ENCODE peak calls at places on chromosome 16, in five cellular contexts. X is amniotic stem cell; L is Ammon's horn; N is omental fat pad; B is stimulated activated CD4-positive, alpha-beta T cell treated with anti-CD3 and anti-CD28 coated beads, Interleukin-12 subunit alpha, Interleukin-12 subunit beta, amount 100 ng/mL, for 24 hours. D is an unnamed sample.

GRCh38 chr16:81401035-81401950 is 43.3 kb upstream of the CMIP start:
- DNase-seq in X (peak; percentile 73), L (no peak), N (no peak), B (no peak), D (no peak)

GRCh38 chr16:21283521-21284289 is 5.6 kb upstream of the CRYM start:
- DNase-seq in X (no peak), L (no peak), N (no peak), B (no peak), D (no peak)

GRCh38 chr16:4213721-4214120 is 28.2 kb downstream of the SRL start:
- DNase-seq in X (no peak), L (no peak), N (no peak), B (no peak), D (no peak)

GRCh38 chr16:29790949-29791844 is 646 bp downstream of the KIF22 start:
- DNase-seq in X (no peak), L (no peak), N (no peak), B (no peak), D (no peak)

GRCh38 chr16:81703177-81704155 is 75.6 kb upstream of the PLCG2 start:
- DNase-seq in X (peak; percentile 49), L (no peak), N (no peak), B (no peak), D (no peak)

GRCh38 chr16:867421-868385 is 67.2 kb upstream of the GNG13 start:
- DNase-seq in X (no peak), L (no peak), N (no peak), B (no peak), D (no peak)

GRCh38 chr16:28596840-28597691 is at the start of gene SULT1A2:
- DNase-seq in X (no peak), L (no peak), N (no peak), B (no peak), D (no peak)

GRCh38 chr16:53476867-53477266 is 26.1 kb downstream of the AKTIP start:
- DNase-seq in X (no peak), L (no peak), N (no peak), B (no peak), D (no peak)

GRCh38 chr16:12902511-12903324 is 1.3 kb downstream of the SHISA9 start:
- DNase-seq in X (no peak), L (peak; percentile 37), N (no peak), B (no peak), D (no peak)

GRCh38 chr16:87288753-87289362 is 28.3 kb downstream of the C16orf95 start:
- DNase-seq in X (no peak), L (no peak), N (no peak), B (no peak), D (no peak)

GRCh38 chr16:83906690-83907089 is 7.8 kb downstream of the MLYCD start:
- DNase-seq in X (no peak), L (no peak), N (no peak), B (no peak), D (no peak)

GRCh38 chr16:2473999-2474876 is 689 bp upstream of the TBC1D24 start:
- DNase-seq in X (no peak), L (peak; percentile 67), N (no peak), B (peak; percentile 31), D (peak; percentile 17)

GRCh38 chr16:53159781-53160436 is 105.1 kb downstream of the CHD9 start:
- DNase-seq in X (peak; percentile 29), L (peak; percentile 73), N (no peak), B (no peak), D (no peak)

GRCh38 chr16:10093564-10093963 is 88.7 kb downstream of the GRIN2A start:
- DNase-seq in X (no peak), L (no peak), N (no peak), B (no peak), D (no peak)

GRCh38 chr16:495127-495748 is 32.3 kb upstream of the CAPN15 start:
- DNase-seq in X (no peak), L (no peak), N (no peak), B (no peak), D (peak; percentile 17)

GRCh38 chr16:56653218-56653617 is 1.5 kb downstream of the MT1B start:
- DNase-seq in X (no peak), L (no peak), N (no peak), B (no peak), D (no peak)

GRCh38 chr16:66894948-66895696 is 14.8 kb downstream of the PDP2 start:
- DNase-seq in X (peak; percentile 65), L (peak; percentile 93), N (no peak), B (peak; percentile 41), D (peak; percentile 57)

GRCh38 chr16:9345889-9346288 is 254.4 kb downstream of the HAPSTR1 start:
- DNase-seq in X (no peak), L (no peak), N (no peak), B (no peak), D (no peak)

GRCh38 chr16:85169333-85170065 is 57.2 kb upstream of the CIBAR2 start:
- DNase-seq in X (no peak), L (no peak), N (no peak), B (no peak), D (no peak)

GRCh38 chr16:29991571-29991904 is 3.9 kb downstream of the HIRIP3 start:
- DNase-seq in X (no peak), L (no peak), N (no peak), B (no peak), D (no peak)

GRCh38 chr16:23561586-23561985 is 4.1 kb downstream of the UBFD1 start:
- DNase-seq in X (no peak), L (no peak), N (no peak), B (no peak), D (no peak)

GRCh38 chr16:53541326-53541725 is 38.3 kb upstream of the AKTIP start:
- DNase-seq in X (no peak), L (no peak), N (no peak), B (no peak), D (no peak)

GRCh38 chr16:89583197-89583894 is 7.8 kb downstream of the CPNE7 start:
- DNase-seq in X (no peak), L (no peak), N (no peak), B (no peak), D (no peak)

D was measured in SW 1271.